ENCODE peak calls at places on chromosomes 11 and 22, in four cellular contexts. Y is K562, F is AG08396, H is ELF-1. T is an unnamed sample.

GRCh38 chr11:38411149-38411548 is 1813.1 kb upstream of the RAG2 start:
- DNase-seq in H (no peak), F (no peak), Y (no peak), T (no peak)

GRCh38 chr11:6201486-6201885 is 2.5 kb downstream of the OR52W1 start:
- DNase-seq in H (no peak), Y (no peak), F (no peak), T (peak; percentile 2)

GRCh38 chr11:62552931-62553838 is 6.6 kb upstream of the AHNAK start:
- DNase-seq in F (peak; percentile 85), Y (peak; percentile 63), H (peak; percentile 93), T (peak; percentile 96)

GRCh38 chr11:93063101-93063500 is 93.7 kb downstream of the MTNR1B start:
- DNase-seq in H (no peak), F (no peak), Y (no peak), T (no peak)

GRCh38 chr22:50008151-50009040 is 4.2 kb downstream of the IL17REL start:
- DNase-seq in F (no peak), H (no peak), Y (no peak), T (no peak)

GRCh38 chr11:43268161-43268560 is 43.6 kb upstream of the API5 start:
- DNase-seq in Y (no peak), F (no peak), H (no peak), T (no peak)

GRCh38 chr22:26883393-26883792 is 226.0 kb downstream of the MIAT start:
- DNase-seq in F (no peak), Y (no peak), H (no peak), T (no peak)

GRCh38 chr22:26143801-26144325 is 25.4 kb upstream of the SEZ6L start:
- DNase-seq in H (no peak), Y (no peak), F (no peak), T (no peak)

GRCh38 chr22:33105501-33105911 is 47.3 kb upstream of the SYN3 start:
- DNase-seq in F (peak; percentile 23), Y (no peak), H (no peak), T (peak; percentile 6)

GRCh38 chr11:2933376-2934056 is 4.3 kb upstream of the PHLDA2 start:
- DNase-seq in F (peak; percentile 83), Y (no peak), H (peak; percentile 78), T (peak; percentile 78)

GRCh38 chr11:75667268-75667830 is 1.5 kb downstream of the MAP6 start:
- DNase-seq in Y (peak; percentile 22), F (peak; percentile 39), H (peak; percentile 38), T (no peak)

GRCh38 chr22:29509815-29510214 is 29.8 kb downstream of the NEFH start:
- DNase-seq in F (no peak), Y (no peak), H (no peak), T (no peak)

GRCh38 chr22:45196308-45196707 is 32.6 kb downstream of the NUP50 start:
- DNase-seq in F (no peak), Y (no peak), H (no peak), T (no peak)

GRCh38 chr11:32334822-32335221 is 100.5 kb downstream of the WT1 start:
- DNase-seq in Y (peak; percentile 44), F (no peak), H (peak; percentile 47), T (no peak)

GRCh38 chr11:117177534-117178209 is 871 bp upstream of the SIDT2 start:
- DNase-seq in Y (no peak), F (no peak), H (no peak), T (no peak)

GRCh38 chr11:72712168-72712721 is 38.0 kb upstream of the PDE2A start:
- DNase-seq in Y (no peak), F (no peak), H (no peak), T (peak; percentile 19)

GRCh38 chr11:102573851-102574250 is 43.3 kb upstream of the MMP7 start:
- DNase-seq in F (no peak), Y (no peak), H (no peak), T (peak; percentile 58)

GRCh38 chr22:19958083-19959042 is 16.7 kb upstream of the TXNRD2 start:
- DNase-seq in Y (no peak), H (no peak), F (peak; percentile 35), T (peak; percentile 33)

GRCh38 chr11:109552376-109552775 is 130.4 kb downstream of the C11orf87 start:
- DNase-seq in Y (no peak), F (no peak), H (no peak), T (no peak)

GRCh38 chr11:12411806-12412727 is 34.7 kb downstream of the PARVA start:
- DNase-seq in Y (peak; percentile 76), F (peak; percentile 79), H (peak; percentile 91), T (peak; percentile 89)

GRCh38 chr11:105693075-105693474 is 83.2 kb downstream of the GRIA4 start:
- DNase-seq in H (no peak), Y (no peak), F (no peak), T (no peak)

GRCh38 chr11:77125695-77126094 is 2.4 kb upstream of the MYO7A start:
- DNase-seq in Y (no peak), F (no peak), H (no peak), T (no peak)

GRCh38 chr11:109864161-109864661 is 229.0 kb upstream of the ZC3H12C start:
- DNase-seq in Y (no peak), H (peak; percentile 85), F (no peak), T (no peak)

GRCh38 chr22:27880778-27881394 is 38.2 kb downstream of the PITPNB start:
- DNase-seq in Y (peak; percentile 17), H (no peak), F (no peak), T (peak; percentile 71)

GRCh38 chr11:34175284-34176019 is 70.0 kb downstream of the NAT10 start:
- DNase-seq in Y (peak; percentile 35), F (no peak), H (no peak), T (no peak)

GRCh38 chr11:45233804-45234170 is 52.4 kb downstream of the SYT13 start:
- DNase-seq in H (no peak), Y (no peak), F (no peak), T (no peak)

GRCh38 chr11:123187670-123188507 is 7.2 kb downstream of the CLMP start:
- DNase-seq in H (no peak), Y (no peak), F (no peak), T (no peak)

GRCh38 chr22:31940506-31940905 is 3.8 kb upstream of the YWHAH start:
- DNase-seq in F (no peak), Y (no peak), H (no peak), T (no peak)

GRCh38 chr22:46934746-46935491 is 172.5 kb downstream of the TBC1D22A start:
- DNase-seq in Y (peak; percentile 53), F (peak; percentile 85), H (peak; percentile 52), T (peak; percentile 98)

GRCh38 chr11:73034777-73035176 is 107.3 kb downstream of the FCHSD2 start:
- DNase-seq in H (no peak), Y (no peak), F (no peak), T (no peak)

GRCh38 chr11:69022268-69022667 is 9.2 kb upstream of the MRGPRF start:
- DNase-seq in F (no peak), H (no peak), Y (no peak), T (no peak)

GRCh38 chr11:12026331-12027211 is 18.1 kb upstream of the DKK3 start:
- DNase-seq in H (no peak), F (no peak), Y (no peak), T (no peak)

GRCh38 chr11:104858882-104859735 is 39.2 kb downstream of the CASP12 start:
- DNase-seq in F (no peak), H (no peak), Y (no peak), T (peak; percentile 22)

GRCh38 chr11:1876361-1877063 is 15.2 kb downstream of the PRR33 start:
- DNase-seq in H (peak; percentile 77), F (peak; percentile 72), Y (peak; percentile 73), T (peak; percentile 91)

GRCh38 chr11:952406-953385 is 27.0 kb downstream of the AP2A2 start:
- DNase-seq in Y (no peak), F (no peak), H (peak; percentile 55), T (peak; percentile 21)

GRCh38 chr11:121520243-121521144 is 67.7 kb upstream of the SORL1-AS1 start:
- DNase-seq in Y (no peak), H (no peak), F (no peak), T (peak; percentile 90)

GRCh38 chr11:104159356-104159755 is 4.6 kb downstream of the PDGFD start:
- DNase-seq in Y (no peak), F (no peak), H (no peak), T (no peak)